ENCODE peak calls at places on chromosomes 12 and 14, in seven cellular contexts. G, C, F, L, J, W and S are unnamed samples.

GRCh38 chr12:9992296-9992695 is 6.6 kb downstream of the CLEC1B start:
- DNase-seq in G (no peak), C (no peak), F (no peak), L (no peak), J (no peak), W (no peak), S (no peak)

GRCh38 chr12:33588082-33588712 is 148.6 kb upstream of the SYT10 start:
- DNase-seq in G (no peak), C (peak), F (no peak), L (no peak), J (no peak), W (peak), S (no peak)

GRCh38 chr12:72547593-72547992 is 275.4 kb downstream of the TRHDE start:
- DNase-seq in G (no peak), C (no peak), F (no peak), L (no peak), J (no peak), W (no peak), S (no peak)

GRCh38 chr12:49279706-49280159 is 14.9 kb downstream of the TUBA1C start:
- DNase-seq in G (no peak), C (no peak), F (peak), L (no peak), J (peak), W (no peak), S (no peak)

GRCh38 chr12:128823216-128823915 is 392 bp downstream of the SLC15A4 start:
- DNase-seq in G (no peak), C (peak), F (peak), L (no peak), J (no peak), W (no peak), S (peak)

GRCh38 chr12:91215940-91216454 is 33.4 kb upstream of the DCN start:
- DNase-seq in G (no peak), C (no peak), F (no peak), L (no peak), J (no peak), W (no peak), S (no peak)

GRCh38 chr14:100762089-100762515 is 35.4 kb downstream of the DLK1 start:
- DNase-seq in G (no peak), C (no peak), F (peak), L (no peak), J (no peak), W (no peak), S (no peak)

GRCh38 chr14:99579077-99579836 is 24.8 kb downstream of the CCDC85C start:
- DNase-seq in G (no peak), C (no peak), F (no peak), L (no peak), J (no peak), W (no peak), S (peak)

GRCh38 chr12:69389836-69390235 is 30.3 kb downstream of the YEATS4 start:
- DNase-seq in G (no peak), C (no peak), F (no peak), L (no peak), J (no peak), W (no peak), S (no peak)

GRCh38 chr14:63493246-63493645 is 49.9 kb downstream of the PPP2R5E start:
- DNase-seq in G (peak), C (no peak), F (no peak), L (no peak), J (peak), W (no peak), S (peak)

DNA sequence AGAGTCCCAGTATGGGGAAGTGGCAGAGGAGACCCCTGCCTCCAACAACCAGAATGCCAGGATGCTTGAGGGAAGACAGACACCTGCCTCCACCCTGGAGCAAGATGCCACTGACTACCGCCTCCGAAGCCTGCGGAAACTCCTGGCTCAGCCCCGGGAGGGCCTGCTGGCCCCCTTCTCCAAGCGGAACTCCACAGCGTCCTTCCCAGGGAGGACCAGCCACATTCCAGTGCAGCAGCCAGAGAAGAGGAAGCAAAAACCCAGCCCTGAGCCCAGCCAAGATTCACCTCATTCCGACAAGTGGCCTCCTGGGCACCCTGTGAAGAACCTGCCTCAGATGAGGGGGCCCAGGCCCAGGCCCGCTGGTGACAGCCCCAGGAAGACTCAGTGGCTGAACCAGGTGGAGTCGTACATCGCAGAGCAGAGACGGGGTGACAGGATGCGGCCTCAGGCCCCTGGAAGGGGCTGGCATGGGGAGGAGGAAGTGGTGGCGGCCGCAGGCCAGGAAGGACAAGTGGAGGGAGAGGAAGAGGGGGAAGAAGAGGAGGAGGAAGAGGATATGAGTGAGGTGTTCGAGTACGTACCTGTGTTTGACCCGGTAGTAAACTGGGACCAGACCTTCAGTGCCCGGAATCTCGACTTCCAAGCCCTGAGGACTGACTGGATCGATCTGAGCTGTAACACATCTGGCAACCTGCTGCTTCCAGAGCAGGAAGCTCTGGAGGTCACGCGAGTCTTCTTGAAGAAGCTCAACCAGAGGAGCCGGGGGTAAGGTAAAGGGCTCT is 93.7 kb downstream of the B4GALNT3 start:
- DNase-seq in G (no peak), C (no peak), F (no peak), L (no peak), J (no peak), W (no peak), S (no peak)
- TF ChIP-seq JUND in G (no peak), C (no peak), F (no peak), L (no peak), J (no peak), W (no peak), S (no peak)

DNA sequence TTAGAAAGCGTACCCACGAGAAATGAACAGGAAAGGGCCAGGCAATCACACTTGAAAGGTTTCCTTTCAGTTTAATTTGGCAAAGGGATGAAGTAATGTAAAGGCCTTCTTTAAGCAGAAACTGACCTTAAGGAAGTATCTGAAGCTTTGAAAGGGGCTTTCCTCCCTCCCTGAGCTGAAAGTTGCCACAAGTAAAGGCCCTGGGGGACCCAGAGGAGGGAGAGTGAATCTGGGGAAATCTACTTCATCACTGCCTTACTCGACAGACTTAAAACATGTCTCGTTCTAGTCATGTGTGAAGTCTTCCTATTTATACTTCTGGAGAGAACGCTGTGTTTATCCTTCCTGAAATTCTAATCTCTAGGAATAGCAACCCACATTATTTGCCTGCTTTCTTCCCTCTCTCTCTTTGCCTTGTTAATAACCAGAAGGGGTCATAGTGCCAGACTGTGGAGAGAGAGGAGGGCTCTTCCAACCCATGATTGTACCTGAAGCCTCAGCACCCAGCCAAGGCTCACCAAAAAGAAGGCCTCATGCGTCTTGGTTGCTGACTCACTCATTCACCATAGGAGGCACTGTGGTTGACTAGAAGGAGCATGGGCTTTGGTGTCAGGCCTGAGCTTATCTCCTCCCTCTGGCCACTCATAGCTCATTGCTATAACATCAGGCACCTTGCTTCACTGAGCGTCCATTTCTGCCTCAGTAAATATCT is 10.2 kb upstream of the GPX2 start:
- DNase-seq in G (no peak), C (peak), F (no peak), L (peak), J (no peak), W (no peak), S (no peak)
- TF ChIP-seq JUND in G (no peak), C (peak), F (no peak), L (no peak), J (no peak), W (no peak), S (no peak)

GRCh38 chr12:104360988-104361707 is 57.6 kb downstream of the EID3 start:
- DNase-seq in G (no peak), C (no peak), F (no peak), L (no peak), J (no peak), W (no peak), S (peak)
- TF ChIP-seq JUND in G (no peak), C (no peak), F (no peak), L (no peak), J (no peak), W (no peak), S (no peak)

GRCh38 chr12:28781671-28782652 is 367.1 kb upstream of the FAR2 start:
- DNase-seq in G (no peak), C (no peak), F (no peak), L (no peak), J (no peak), W (no peak), S (no peak)

GRCh38 chr12:28777603-28778365 is 371.3 kb upstream of the FAR2 start:
- DNase-seq in G (no peak), C (no peak), F (no peak), L (no peak), J (no peak), W (no peak), S (no peak)

GRCh38 chr12:28782812-28783211 is 366.3 kb upstream of the FAR2 start:
- DNase-seq in G (no peak), C (no peak), F (no peak), L (no peak), J (no peak), W (no peak), S (no peak)

GRCh38 chr12:28780960-28781359 is 368.1 kb upstream of the FAR2 start:
- DNase-seq in G (no peak), C (no peak), F (no peak), L (no peak), J (no peak), W (no peak), S (no peak)

GRCh38 chr12:28780096-28780495 is 369.0 kb upstream of the FAR2 start:
- DNase-seq in G (no peak), C (no peak), F (peak), L (no peak), J (no peak), W (no peak), S (no peak)
- TF ChIP-seq JUND in G (no peak), C (peak), F (no peak), L (no peak), J (peak), W (no peak), S (no peak)